ENCODE peak calls at places on chromosomes 4 and X, in eight cellular contexts. S is CD8-positive, alpha-beta memory T cell; R is body of pancreas; A is HCT116; H is glomerular endothelial cell; K is Caco-2; U is activated CD4-positive, CD25-positive, alpha-beta regulatory T cell; N is stimulated activated CD8-positive, alpha-beta memory T cell treated with anti-CD3 and anti-CD28 coated beads, Interleukin-12 subunit alpha, Interleukin-12 subunit beta, amount 100 ng/mL, for 1 hour. O is an unnamed sample.
A peak's percentile ranks its signal among the peaks of the same experiment; 100 is the strongest.

GRCh38 chr4:60619531-60620305 is 580.4 kb upstream of the ADGRL3 start:
- DNase-seq in R (no peak), A (no peak), U (no peak), S (no peak), K (no peak), N (no peak), H (no peak), O (no peak)

GRCh38 chr4:74444891-74445642 is at the start of gene AREG:
- DNase-seq in H (no peak), A (peak; percentile 83), R (peak; percentile 71), K (peak; percentile 88), S (peak; percentile 77), U (peak; percentile 68), N (peak; percentile 84), O (peak; percentile 83)

GRCh38 chrX:154002215-154002719 is 17.4 kb downstream of the IRAK1 start:
- DNase-seq in H (no peak), A (no peak), R (no peak), N (no peak), K (no peak), U (no peak), S (peak; percentile 21), O (peak; percentile 81)

GRCh38 chr4:2257361-2258001 is 4.4 kb downstream of the MXD4 start:
- DNase-seq in K (peak; percentile 26), S (peak; percentile 0), R (peak; percentile 12), A (no peak), N (no peak), H (no peak), U (no peak), O (no peak)

GRCh38 chrX:12065251-12065650 is 73.0 kb upstream of the FRMPD4 start:
- DNase-seq in H (no peak), A (no peak), R (no peak), K (no peak), S (no peak), U (no peak), N (no peak), O (no peak)

GRCh38 chrX:41796050-41796449 is 72.1 kb downstream of the GPR82 start:
- DNase-seq in K (no peak), A (no peak), H (no peak), S (no peak), U (no peak), R (no peak), N (no peak), O (no peak)

GRCh38 chr4:109939153-109939552 is 26.5 kb downstream of the EGF start:
- DNase-seq in U (no peak), K (no peak), N (no peak), H (no peak), A (no peak), R (no peak), S (no peak), O (no peak)

GRCh38 chrX:48938721-48939416 is 18.5 kb downstream of the OTUD5 start:
- DNase-seq in R (no peak), S (peak; percentile 34), H (no peak), A (no peak), U (peak; percentile 52), N (no peak), K (no peak), O (no peak)

GRCh38 chrX:151680805-151681204 is 14.5 kb upstream of the PRRG3 start:
- DNase-seq in S (peak; percentile 20), R (peak; percentile 63), A (peak; percentile 32), U (no peak), H (no peak), N (peak; percentile 31), K (peak; percentile 49), O (no peak)

GRCh38 chr4:38678078-38678477 is 14.1 kb downstream of the KLF3 start:
- DNase-seq in R (no peak), H (no peak), U (no peak), N (no peak), A (no peak), K (no peak), S (no peak), O (no peak)

GRCh38 chrX:18951032-18951431 is 32.9 kb downstream of the PHKA2 start:
- DNase-seq in U (no peak), N (no peak), S (no peak), H (no peak), A (no peak), K (no peak), R (no peak), O (no peak)

GRCh38 chr4:48129307-48130014 is 4.6 kb downstream of the TXK start:
- DNase-seq in S (no peak), K (no peak), N (no peak), R (no peak), A (no peak), H (no peak), U (peak; percentile 20), O (no peak)

GRCh38 chr4:143773998-143774898 is 73.8 kb upstream of the FREM3 start:
- DNase-seq in K (peak; percentile 66), H (peak; percentile 10), R (peak; percentile 26), A (peak; percentile 58), N (peak; percentile 1), S (no peak), U (no peak), O (no peak)

GRCh38 chr4:169079942-169080827 is 70.1 kb upstream of the CBR4 start:
- DNase-seq in U (no peak), H (no peak), R (no peak), A (no peak), N (no peak), S (no peak), K (peak; percentile 48), O (peak; percentile 60)

GRCh38 chr4:185966549-185966948 is 102.4 kb upstream of the TLR3 start:
- DNase-seq in K (no peak), H (no peak), S (no peak), A (no peak), R (no peak), U (no peak), N (no peak), O (no peak)

GRCh38 chr4:57249083-57249482 is 138.9 kb upstream of the IGFBP7 start:
- DNase-seq in N (no peak), A (no peak), R (no peak), H (no peak), S (no peak), U (no peak), K (no peak), O (no peak)

GRCh38 chr4:58617226-58617625 is 1507.0 kb upstream of the IGFBP7 start:
- DNase-seq in U (no peak), K (no peak), S (no peak), R (no peak), H (no peak), N (no peak), A (no peak), O (no peak)

GRCh38 chr4:145614235-145614615 is 5.0 kb upstream of the MMAA start:
- DNase-seq in H (no peak), A (no peak), U (no peak), N (no peak), R (no peak), S (no peak), K (no peak), O (no peak)

GRCh38 chr4:97106161-97106560 is 1037.1 kb downstream of the STPG2 start:
- DNase-seq in U (no peak), A (no peak), K (no peak), N (no peak), R (no peak), H (no peak), S (no peak), O (no peak)

GRCh38 chr4:123667496-123667895 is 270.9 kb downstream of the SPRY1 start:
- DNase-seq in R (no peak), N (no peak), K (no peak), S (no peak), H (no peak), U (no peak), A (no peak), O (no peak)

GRCh38 chr4:98446499-98447375 is 185.6 kb downstream of the RAP1GDS1 start:
- DNase-seq in N (peak; percentile 31), H (no peak), K (no peak), U (no peak), R (no peak), A (no peak), S (peak; percentile 43), O (no peak)

GRCh38 chr4:83831588-83831987 is 295.7 kb downstream of the GPAT3 start:
- DNase-seq in K (no peak), S (no peak), A (no peak), H (no peak), N (no peak), U (no peak), R (no peak), O (no peak)

GRCh38 chr4:27117453-27117852 is 256.8 kb downstream of the STIM2 start:
- DNase-seq in S (no peak), K (no peak), H (no peak), N (no peak), A (no peak), R (no peak), U (no peak), O (no peak)

GRCh38 chrX:49838374-49838773 is 9.3 kb downstream of the PAGE4 start:
- DNase-seq in R (peak; percentile 15), K (no peak), A (peak; percentile 16), S (no peak), N (no peak), H (no peak), U (no peak), O (no peak)

GRCh38 chr4:172202480-172203076 is 389.4 kb downstream of the GALNTL6 start:
- DNase-seq in A (peak; percentile 32), H (peak; percentile 5), N (no peak), U (no peak), K (no peak), S (no peak), R (no peak), O (no peak)

GRCh38 chr4:8303485-8304281 is 34.1 kb downstream of the HTRA3 start:
- DNase-seq in H (peak; percentile 50), A (peak; percentile 62), K (peak; percentile 36), R (no peak), N (no peak), S (no peak), U (no peak), O (peak; percentile 53)

GRCh38 chr4:25883565-25883964 is 20.8 kb upstream of the SEL1L3 start:
- DNase-seq in A (no peak), K (no peak), U (no peak), H (no peak), R (no peak), S (no peak), N (no peak), O (no peak)

GRCh38 chrX:150587585-150588503 is 19.4 kb downstream of the MTM1 start:
- DNase-seq in R (no peak), N (peak; percentile 33), H (no peak), K (no peak), S (peak; percentile 19), A (no peak), U (peak; percentile 13), O (no peak)

GRCh38 chr4:38189445-38189844 is 229.2 kb downstream of the PTTG2 start:
- DNase-seq in A (peak; percentile 90), K (no peak), R (no peak), U (no peak), N (no peak), S (no peak), H (no peak), O (no peak)

GRCh38 chrX:49977319-49978090 is 55.1 kb downstream of the CLCN5 start:
- DNase-seq in K (no peak), A (no peak), N (no peak), H (no peak), R (no peak), U (no peak), S (no peak), O (no peak)

GRCh38 chrX:102697506-102697905 is 14.7 kb upstream of the GPRASP2 start:
- DNase-seq in K (no peak), H (no peak), R (no peak), S (no peak), N (no peak), A (no peak), U (no peak), O (no peak)

GRCh38 chrX:129981752-129982299 is 609 bp upstream of the BCORL1 start:
- DNase-seq in R (no peak), A (no peak), K (no peak), N (no peak), H (no peak), S (no peak), U (no peak), O (no peak)

GRCh38 chrX:10286195-10286594 is 129.4 kb downstream of the CLCN4 start:
- DNase-seq in N (no peak), A (no peak), R (no peak), U (no peak), S (no peak), H (no peak), K (no peak), O (no peak)

GRCh38 chrX:44828008-44828605 is 15.7 kb upstream of the DUSP21 start:
- DNase-seq in N (no peak), A (peak; percentile 10), U (no peak), S (no peak), R (no peak), K (no peak), H (no peak), O (no peak)

O was measured in CD14-positive monocyte.